ENCODE peak calls at places on chromosome 22, in ten cellular contexts. One of them, this sample, is unnamed.

GRCh38 chr22:24510694-24511625 is 15.8 kb downstream of the UPB1 start:
- DNase-seq in SK-N-SH: no peak
- DNase-seq in bronchial epithelial cell: peak; percentile 29
- DNase-seq in endothelial cell: no peak
- DNase-seq in astrocyte of the cerebellum: no peak
- DNase-seq in GM20000: no peak
- DNase-seq in H9: no peak
- DNase-seq in tibial nerve: no peak
- DNase-seq in neural progenitor cell: no peak
- DNase-seq in stomach: peak; percentile 68
- DNase-seq in this sample: no peak

GRCh38 chr22:30206964-30207363 is 39.6 kb downstream of the LIF start:
- DNase-seq in bronchial epithelial cell: peak; percentile 88
- DNase-seq in tibial nerve: peak; percentile 33
- DNase-seq in GM20000: no peak
- DNase-seq in stomach: peak; percentile 35
- DNase-seq in SK-N-SH: peak; percentile 38
- DNase-seq in endothelial cell: no peak
- DNase-seq in astrocyte of the cerebellum: peak; percentile 85
- DNase-seq in neural progenitor cell: peak; percentile 76
- DNase-seq in H9: peak; percentile 55
- DNase-seq in this sample: peak; percentile 92

GRCh38 chr22:42202669-42203068 is 67.8 kb downstream of the TCF20 start:
- DNase-seq in stomach: no peak
- DNase-seq in endothelial cell: no peak
- DNase-seq in GM20000: no peak
- DNase-seq in neural progenitor cell: no peak
- DNase-seq in bronchial epithelial cell: no peak
- DNase-seq in H9: no peak
- DNase-seq in SK-N-SH: no peak
- DNase-seq in astrocyte of the cerebellum: peak; percentile 18
- DNase-seq in tibial nerve: no peak
- DNase-seq in this sample: no peak

GRCh38 chr22:40618400-40618799 is 18.1 kb downstream of the MRTFA start:
- DNase-seq in endothelial cell: no peak
- DNase-seq in H9: no peak
- DNase-seq in tibial nerve: no peak
- DNase-seq in GM20000: no peak
- DNase-seq in bronchial epithelial cell: no peak
- DNase-seq in stomach: no peak
- DNase-seq in neural progenitor cell: no peak
- DNase-seq in astrocyte of the cerebellum: no peak
- DNase-seq in SK-N-SH: no peak
- DNase-seq in this sample: no peak

GRCh38 chr22:37146507-37147180 is 3.1 kb downstream of the IL2RB start:
- DNase-seq in stomach: no peak
- DNase-seq in bronchial epithelial cell: no peak
- DNase-seq in GM20000: no peak
- DNase-seq in endothelial cell: no peak
- DNase-seq in astrocyte of the cerebellum: no peak
- DNase-seq in tibial nerve: no peak
- DNase-seq in H9: no peak
- DNase-seq in SK-N-SH: no peak
- DNase-seq in neural progenitor cell: no peak
- DNase-seq in this sample: no peak

GRCh38 chr22:25940479-25940878 is 198.5 kb downstream of the MYO18B start:
- DNase-seq in SK-N-SH: no peak
- DNase-seq in neural progenitor cell: no peak
- DNase-seq in tibial nerve: no peak
- DNase-seq in endothelial cell: no peak
- DNase-seq in astrocyte of the cerebellum: no peak
- DNase-seq in H9: no peak
- DNase-seq in GM20000: no peak
- DNase-seq in stomach: no peak
- DNase-seq in bronchial epithelial cell: no peak
- DNase-seq in this sample: no peak

GRCh38 chr22:24321999-24322398 is 51.4 kb downstream of the SPECC1L start:
- DNase-seq in H9: no peak
- DNase-seq in tibial nerve: no peak
- DNase-seq in endothelial cell: no peak
- DNase-seq in bronchial epithelial cell: no peak
- DNase-seq in GM20000: no peak
- DNase-seq in astrocyte of the cerebellum: no peak
- DNase-seq in neural progenitor cell: no peak
- DNase-seq in SK-N-SH: peak; percentile 71
- DNase-seq in stomach: no peak
- DNase-seq in this sample: no peak

GRCh38 chr22:22712092-22712658 is 67.8 kb downstream of the GGTLC2 start:
- DNase-seq in endothelial cell: no peak
- DNase-seq in stomach: no peak
- DNase-seq in GM20000: no peak
- DNase-seq in SK-N-SH: no peak
- DNase-seq in H9: no peak
- DNase-seq in tibial nerve: no peak
- DNase-seq in astrocyte of the cerebellum: no peak
- DNase-seq in bronchial epithelial cell: no peak
- DNase-seq in neural progenitor cell: no peak
- DNase-seq in this sample: no peak

GRCh38 chr22:41411021-41411851 is 29.5 kb downstream of the TEF start:
- DNase-seq in neural progenitor cell: peak; percentile 21
- DNase-seq in bronchial epithelial cell: no peak
- DNase-seq in H9: peak; percentile 46
- DNase-seq in SK-N-SH: no peak
- DNase-seq in tibial nerve: peak; percentile 50
- DNase-seq in stomach: no peak
- DNase-seq in GM20000: no peak
- DNase-seq in endothelial cell: no peak
- DNase-seq in astrocyte of the cerebellum: no peak
- DNase-seq in this sample: no peak

GRCh38 chr22:21651521-21652009 is 9.5 kb downstream of the SDF2L1 start:
- DNase-seq in H9: peak; percentile 51
- DNase-seq in stomach: no peak
- DNase-seq in astrocyte of the cerebellum: no peak
- DNase-seq in tibial nerve: no peak
- DNase-seq in endothelial cell: peak; percentile 24
- DNase-seq in neural progenitor cell: peak; percentile 71
- DNase-seq in SK-N-SH: peak; percentile 71
- DNase-seq in bronchial epithelial cell: no peak
- DNase-seq in GM20000: no peak
- DNase-seq in this sample: no peak

GRCh38 chr22:27112273-27112672 is 454.9 kb downstream of the MIAT start:
- DNase-seq in tibial nerve: no peak
- DNase-seq in SK-N-SH: no peak
- DNase-seq in neural progenitor cell: no peak
- DNase-seq in astrocyte of the cerebellum: no peak
- DNase-seq in H9: no peak
- DNase-seq in GM20000: no peak
- DNase-seq in bronchial epithelial cell: no peak
- DNase-seq in stomach: no peak
- DNase-seq in endothelial cell: no peak
- DNase-seq in this sample: no peak

GRCh38 chr22:27108425-27109114 is 451.2 kb downstream of the MIAT start:
- DNase-seq in neural progenitor cell: no peak
- DNase-seq in SK-N-SH: peak; percentile 69
- DNase-seq in GM20000: no peak
- DNase-seq in tibial nerve: peak; percentile 71
- DNase-seq in H9: no peak
- DNase-seq in astrocyte of the cerebellum: no peak
- DNase-seq in endothelial cell: no peak
- DNase-seq in bronchial epithelial cell: no peak
- DNase-seq in stomach: peak; percentile 39
- DNase-seq in this sample: no peak

GRCh38 chr22:27113211-27114030 is 456.0 kb downstream of the MIAT start:
- DNase-seq in H9: no peak
- DNase-seq in SK-N-SH: no peak
- DNase-seq in neural progenitor cell: no peak
- DNase-seq in astrocyte of the cerebellum: peak; percentile 92
- DNase-seq in stomach: peak; percentile 52
- DNase-seq in endothelial cell: no peak
- DNase-seq in GM20000: no peak
- DNase-seq in bronchial epithelial cell: peak; percentile 87
- DNase-seq in tibial nerve: peak; percentile 79
- DNase-seq in this sample: peak; percentile 87

GRCh38 chr22:27111796-27112195 is 454.4 kb downstream of the MIAT start:
- DNase-seq in endothelial cell: no peak
- DNase-seq in H9: no peak
- DNase-seq in tibial nerve: no peak
- DNase-seq in astrocyte of the cerebellum: no peak
- DNase-seq in neural progenitor cell: no peak
- DNase-seq in stomach: no peak
- DNase-seq in GM20000: no peak
- DNase-seq in SK-N-SH: no peak
- DNase-seq in bronchial epithelial cell: no peak
- DNase-seq in this sample: no peak

GRCh38 chr22:27110985-27111451 is 453.6 kb downstream of the MIAT start:
- DNase-seq in endothelial cell: no peak
- DNase-seq in tibial nerve: no peak
- DNase-seq in astrocyte of the cerebellum: no peak
- DNase-seq in GM20000: no peak
- DNase-seq in stomach: no peak
- DNase-seq in SK-N-SH: peak; percentile 57
- DNase-seq in bronchial epithelial cell: no peak
- DNase-seq in H9: peak; percentile 32
- DNase-seq in neural progenitor cell: peak; percentile 36
- DNase-seq in this sample: peak; percentile 27
- TF ChIP-seq CTCF in endothelial cell: no peak
- TF ChIP-seq CTCF in tibial nerve: no peak
- TF ChIP-seq CTCF in astrocyte of the cerebellum: no peak
- TF ChIP-seq CTCF in GM20000: no peak
- TF ChIP-seq CTCF in stomach: no peak
- TF ChIP-seq CTCF in SK-N-SH: no peak
- TF ChIP-seq CTCF in bronchial epithelial cell: no peak
- TF ChIP-seq CTCF in H9: no peak
- TF ChIP-seq CTCF in neural progenitor cell: no peak
- TF ChIP-seq CTCF in this sample: no peak

GRCh38 chr22:49317369-49317768 is 510.3 kb downstream of the BRD1 start:
- DNase-seq in tibial nerve: no peak
- DNase-seq in astrocyte of the cerebellum: no peak
- DNase-seq in bronchial epithelial cell: no peak
- DNase-seq in endothelial cell: no peak
- DNase-seq in GM20000: no peak
- DNase-seq in SK-N-SH: no peak
- DNase-seq in stomach: no peak
- DNase-seq in neural progenitor cell: no peak
- DNase-seq in H9: no peak
- DNase-seq in this sample: no peak
- TF ChIP-seq CTCF in tibial nerve: no peak
- TF ChIP-seq CTCF in astrocyte of the cerebellum: no peak
- TF ChIP-seq CTCF in bronchial epithelial cell: no peak
- TF ChIP-seq CTCF in endothelial cell: peak; percentile 39
- TF ChIP-seq CTCF in GM20000: no peak
- TF ChIP-seq CTCF in SK-N-SH: peak; percentile 35
- TF ChIP-seq CTCF in stomach: no peak
- TF ChIP-seq CTCF in neural progenitor cell: peak; percentile 48
- TF ChIP-seq CTCF in H9: peak; percentile 49
- TF ChIP-seq CTCF in this sample: no peak

GRCh38 chr22:45867118-45867905 is 109.7 kb downstream of the WNT7B start:
- DNase-seq in bronchial epithelial cell: no peak
- DNase-seq in endothelial cell: peak; percentile 55
- DNase-seq in neural progenitor cell: peak; percentile 83
- DNase-seq in H9: peak; percentile 51
- DNase-seq in tibial nerve: no peak
- DNase-seq in GM20000: peak; percentile 69
- DNase-seq in stomach: peak; percentile 23
- DNase-seq in astrocyte of the cerebellum: no peak
- DNase-seq in SK-N-SH: peak; percentile 87
- DNase-seq in this sample: no peak

GRCh38 chr22:45863981-45864751 is 112.8 kb downstream of the WNT7B start:
- DNase-seq in tibial nerve: peak; percentile 77
- DNase-seq in bronchial epithelial cell: peak; percentile 78
- DNase-seq in GM20000: peak; percentile 86
- DNase-seq in neural progenitor cell: peak; percentile 80
- DNase-seq in astrocyte of the cerebellum: peak; percentile 62
- DNase-seq in SK-N-SH: peak; percentile 87
- DNase-seq in H9: peak; percentile 74
- DNase-seq in stomach: peak; percentile 77
- DNase-seq in endothelial cell: peak; percentile 91
- DNase-seq in this sample: peak; percentile 87

GRCh38 chr22:45864959-45865496 is 111.9 kb downstream of the WNT7B start:
- DNase-seq in endothelial cell: no peak
- DNase-seq in GM20000: no peak
- DNase-seq in bronchial epithelial cell: peak; percentile 14
- DNase-seq in astrocyte of the cerebellum: no peak
- DNase-seq in H9: no peak
- DNase-seq in tibial nerve: no peak
- DNase-seq in stomach: peak; percentile 13
- DNase-seq in neural progenitor cell: no peak
- DNase-seq in SK-N-SH: no peak
- DNase-seq in this sample: no peak

GRCh38 chr22:45866398-45867117 is 110.4 kb downstream of the WNT7B start:
- DNase-seq in endothelial cell: peak; percentile 11
- DNase-seq in astrocyte of the cerebellum: no peak
- DNase-seq in tibial nerve: no peak
- DNase-seq in H9: peak; percentile 37
- DNase-seq in neural progenitor cell: peak; percentile 59
- DNase-seq in SK-N-SH: peak; percentile 56
- DNase-seq in stomach: peak; percentile 20
- DNase-seq in GM20000: no peak
- DNase-seq in bronchial epithelial cell: no peak
- DNase-seq in this sample: no peak

DNA sequence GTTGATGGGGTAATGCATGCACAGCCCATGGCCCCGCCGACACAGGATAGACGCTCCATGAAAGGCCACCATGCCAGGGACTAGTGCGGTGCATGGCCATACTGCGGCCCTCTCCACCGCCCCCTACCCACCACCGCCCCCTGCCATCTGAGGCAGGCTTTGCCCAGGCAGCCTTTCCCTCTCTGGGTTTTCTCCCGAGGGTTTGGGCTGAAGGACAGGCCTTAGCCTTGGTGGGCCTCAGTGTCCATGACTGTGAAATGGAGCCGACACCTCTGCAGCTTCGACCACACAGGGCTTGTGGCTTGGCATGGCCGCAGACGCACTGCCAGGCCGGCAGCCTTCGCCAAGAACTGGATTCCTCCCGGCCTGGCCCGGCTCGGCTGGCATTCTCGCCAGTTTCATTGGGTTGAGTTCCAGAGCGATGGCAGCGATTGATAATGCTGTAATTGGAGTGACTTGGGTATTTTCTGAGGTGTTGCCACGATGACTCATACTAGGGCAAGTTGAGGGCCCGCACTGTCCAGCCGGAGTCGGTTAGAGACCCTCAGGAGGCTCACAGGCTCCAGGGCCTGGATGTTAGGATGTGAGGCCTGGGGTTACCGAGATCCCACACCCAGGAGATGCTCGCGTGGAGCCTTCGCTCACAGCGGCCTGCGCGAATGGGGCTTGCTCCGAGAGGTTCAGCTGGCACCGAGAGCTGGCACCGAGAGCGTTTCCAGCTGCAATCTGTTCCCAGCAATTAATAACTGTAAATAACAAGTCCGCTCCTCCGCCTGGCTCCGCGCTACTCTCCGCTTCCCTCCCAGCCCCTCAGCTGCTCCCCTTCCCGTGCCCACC is 111.2 kb downstream of the WNT7B start:
- DNase-seq in bronchial epithelial cell: no peak
- DNase-seq in SK-N-SH: no peak
- DNase-seq in neural progenitor cell: no peak
- DNase-seq in astrocyte of the cerebellum: no peak
- DNase-seq in H9: peak; percentile 38
- DNase-seq in endothelial cell: peak; percentile 5
- DNase-seq in tibial nerve: no peak
- DNase-seq in stomach: peak; percentile 20
- DNase-seq in GM20000: no peak
- DNase-seq in this sample: no peak
- TF ChIP-seq CTCF in bronchial epithelial cell: no peak
- TF ChIP-seq CTCF in SK-N-SH: no peak
- TF ChIP-seq CTCF in neural progenitor cell: peak; percentile 23
- TF ChIP-seq CTCF in astrocyte of the cerebellum: no peak
- TF ChIP-seq CTCF in H9: peak; percentile 43
- TF ChIP-seq CTCF in endothelial cell: no peak
- TF ChIP-seq CTCF in tibial nerve: no peak
- TF ChIP-seq CTCF in stomach: no peak
- TF ChIP-seq CTCF in GM20000: no peak
- TF ChIP-seq CTCF in this sample: no peak

GRCh38 chr22:31926969-31927368 is 17.4 kb upstream of the YWHAH start:
- DNase-seq in astrocyte of the cerebellum: no peak
- DNase-seq in GM20000: peak; percentile 29
- DNase-seq in tibial nerve: no peak
- DNase-seq in stomach: no peak
- DNase-seq in bronchial epithelial cell: peak; percentile 29
- DNase-seq in SK-N-SH: peak; percentile 81
- DNase-seq in neural progenitor cell: peak; percentile 60
- DNase-seq in H9: peak; percentile 72
- DNase-seq in endothelial cell: no peak
- DNase-seq in this sample: no peak
- TF ChIP-seq CTCF in astrocyte of the cerebellum: no peak
- TF ChIP-seq CTCF in GM20000: no peak
- TF ChIP-seq CTCF in tibial nerve: no peak
- TF ChIP-seq CTCF in stomach: no peak
- TF ChIP-seq CTCF in bronchial epithelial cell: no peak
- TF ChIP-seq CTCF in SK-N-SH: no peak
- TF ChIP-seq CTCF in neural progenitor cell: no peak
- TF ChIP-seq CTCF in H9: no peak
- TF ChIP-seq CTCF in endothelial cell: no peak
- TF ChIP-seq CTCF in this sample: no peak